ENCODE peak calls at places on chromosomes 4 and X, in eight cellular contexts. One of them, this sample, is unnamed.
A peak's percentile ranks its signal among the peaks of the same experiment; 100 is the strongest.

GRCh38 chrX:34849371-34849770 is 93.2 kb upstream of the FAM47B start:
- DNase-seq in suprapubic skin: no peak
- DNase-seq in endothelial cell of umbilical vein: no peak
- DNase-seq in stomach: no peak
- DNase-seq in spleen: no peak
- DNase-seq in prostate gland: no peak
- DNase-seq in GM12878: no peak
- DNase-seq in transverse colon: no peak
- DNase-seq in this sample: no peak

GRCh38 chr4:24210332-24210902 is 320.6 kb upstream of the PPARGC1A start:
- DNase-seq in transverse colon: peak; percentile 8
- DNase-seq in endothelial cell of umbilical vein: no peak
- DNase-seq in GM12878: no peak
- DNase-seq in suprapubic skin: peak; percentile 86
- DNase-seq in spleen: no peak
- DNase-seq in prostate gland: no peak
- DNase-seq in stomach: no peak
- DNase-seq in this sample: no peak

GRCh38 chrX:155262970-155263754 is 1.1 kb downstream of the RAB39B start:
- DNase-seq in endothelial cell of umbilical vein: no peak
- DNase-seq in prostate gland: no peak
- DNase-seq in stomach: no peak
- DNase-seq in suprapubic skin: no peak
- DNase-seq in GM12878: no peak
- DNase-seq in spleen: no peak
- DNase-seq in transverse colon: no peak
- DNase-seq in this sample: no peak

GRCh38 chr4:89305028-89305427 is 2.6 kb downstream of the GPRIN3 start:
- DNase-seq in stomach: no peak
- DNase-seq in GM12878: no peak
- DNase-seq in prostate gland: no peak
- DNase-seq in spleen: no peak
- DNase-seq in transverse colon: no peak
- DNase-seq in endothelial cell of umbilical vein: no peak
- DNase-seq in suprapubic skin: no peak
- DNase-seq in this sample: no peak

GRCh38 chr4:1171306-1172227 is 816 bp downstream of the SPON2 start:
- DNase-seq in prostate gland: no peak
- DNase-seq in GM12878: no peak
- DNase-seq in spleen: peak; percentile 88
- DNase-seq in suprapubic skin: peak; percentile 70
- DNase-seq in transverse colon: peak; percentile 50
- DNase-seq in endothelial cell of umbilical vein: no peak
- DNase-seq in stomach: no peak
- DNase-seq in this sample: no peak

GRCh38 chrX:46676399-46677351 is 82.2 kb downstream of the SLC9A7 start:
- DNase-seq in transverse colon: no peak
- DNase-seq in GM12878: no peak
- DNase-seq in endothelial cell of umbilical vein: no peak
- DNase-seq in suprapubic skin: no peak
- DNase-seq in spleen: no peak
- DNase-seq in stomach: no peak
- DNase-seq in prostate gland: no peak
- DNase-seq in this sample: no peak

GRCh38 chr4:153344131-153345010 is at the start of gene MND1:
- DNase-seq in prostate gland: peak; percentile 77
- DNase-seq in endothelial cell of umbilical vein: peak; percentile 77
- DNase-seq in transverse colon: peak; percentile 86
- DNase-seq in stomach: peak; percentile 79
- DNase-seq in suprapubic skin: peak; percentile 84
- DNase-seq in GM12878: no peak
- DNase-seq in spleen: peak; percentile 96
- DNase-seq in this sample: no peak

GRCh38 chr4:88104902-88105610 is 53.4 kb downstream of the ABCG2 start:
- DNase-seq in endothelial cell of umbilical vein: peak; percentile 87
- DNase-seq in transverse colon: no peak
- DNase-seq in GM12878: no peak
- DNase-seq in prostate gland: no peak
- DNase-seq in stomach: no peak
- DNase-seq in spleen: no peak
- DNase-seq in suprapubic skin: no peak
- DNase-seq in this sample: peak; percentile 43

GRCh38 chrX:10098235-10098819 is 58.4 kb upstream of the CLCN4 start:
- DNase-seq in spleen: no peak
- DNase-seq in endothelial cell of umbilical vein: peak; percentile 43
- DNase-seq in prostate gland: no peak
- DNase-seq in suprapubic skin: no peak
- DNase-seq in transverse colon: no peak
- DNase-seq in stomach: no peak
- DNase-seq in GM12878: peak; percentile 51
- DNase-seq in this sample: no peak

GRCh38 chr4:71550220-71551190 is 211.7 kb downstream of the SLC4A4 start:
- DNase-seq in spleen: no peak
- DNase-seq in GM12878: no peak
- DNase-seq in stomach: no peak
- DNase-seq in prostate gland: no peak
- DNase-seq in suprapubic skin: no peak
- DNase-seq in transverse colon: peak; percentile 13
- DNase-seq in endothelial cell of umbilical vein: no peak
- DNase-seq in this sample: no peak

GRCh38 chr4:12729384-12729783 is 754.8 kb downstream of the RAB28 start:
- DNase-seq in GM12878: no peak
- DNase-seq in prostate gland: no peak
- DNase-seq in transverse colon: no peak
- DNase-seq in spleen: no peak
- DNase-seq in endothelial cell of umbilical vein: peak; percentile 25
- DNase-seq in stomach: no peak
- DNase-seq in suprapubic skin: no peak
- DNase-seq in this sample: no peak

GRCh38 chr4:12723849-12724447 is 760.2 kb downstream of the RAB28 start:
- DNase-seq in spleen: no peak
- DNase-seq in suprapubic skin: no peak
- DNase-seq in transverse colon: no peak
- DNase-seq in endothelial cell of umbilical vein: no peak
- DNase-seq in GM12878: no peak
- DNase-seq in prostate gland: no peak
- DNase-seq in stomach: no peak
- DNase-seq in this sample: no peak

DNA sequence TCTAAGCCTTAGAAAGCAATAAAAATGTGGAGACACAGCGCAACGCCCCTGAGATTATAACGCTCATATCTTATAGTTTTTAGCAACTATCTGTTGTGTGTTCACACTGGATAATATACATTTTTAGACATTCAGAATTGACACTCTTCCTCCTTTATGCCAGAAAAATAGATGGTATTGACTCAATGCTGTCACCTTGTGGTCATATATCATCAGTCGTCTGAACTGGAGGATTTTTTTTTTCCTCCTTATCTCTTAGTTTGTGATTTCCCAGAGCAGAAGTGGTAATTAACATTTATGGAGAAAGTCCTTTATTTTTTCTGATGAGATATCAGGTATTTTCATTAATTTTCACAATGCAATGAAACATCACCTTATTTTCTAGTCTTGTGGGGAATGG is 759.6 kb downstream of the RAB28 start:
- DNase-seq in suprapubic skin: no peak
- DNase-seq in endothelial cell of umbilical vein: peak; percentile 15
- DNase-seq in stomach: no peak
- DNase-seq in prostate gland: no peak
- DNase-seq in transverse colon: no peak
- DNase-seq in GM12878: no peak
- DNase-seq in spleen: no peak
- DNase-seq in this sample: no peak
- TF ChIP-seq POLR2AphosphoS5 in suprapubic skin: no peak
- TF ChIP-seq POLR2AphosphoS5 in endothelial cell of umbilical vein: no peak
- TF ChIP-seq POLR2AphosphoS5 in stomach: no peak
- TF ChIP-seq POLR2AphosphoS5 in prostate gland: no peak
- TF ChIP-seq POLR2AphosphoS5 in transverse colon: no peak
- TF ChIP-seq POLR2AphosphoS5 in GM12878: no peak
- TF ChIP-seq POLR2AphosphoS5 in spleen: no peak
- TF ChIP-seq POLR2AphosphoS5 in this sample: no peak

GRCh38 chr4:184041156-184041555 is 136.0 kb downstream of the STOX2 start:
- DNase-seq in prostate gland: no peak
- DNase-seq in stomach: no peak
- DNase-seq in GM12878: no peak
- DNase-seq in suprapubic skin: no peak
- DNase-seq in endothelial cell of umbilical vein: no peak
- DNase-seq in spleen: no peak
- DNase-seq in transverse colon: no peak
- DNase-seq in this sample: no peak
- H3K27ac ChIP-seq in prostate gland: no peak overlapping the region
- H3K27ac ChIP-seq in stomach: no peak overlapping the region
- H3K27ac ChIP-seq in GM12878: no peak overlapping the region
- H3K27ac ChIP-seq in suprapubic skin: no peak overlapping the region
- H3K27ac ChIP-seq in endothelial cell of umbilical vein: no peak overlapping the region
- H3K27ac ChIP-seq in spleen: no peak overlapping the region
- H3K27ac ChIP-seq in transverse colon: no peak overlapping the region
- H3K27ac ChIP-seq in this sample: no peak overlapping the region

GRCh38 chr4:42411803-42412202 is 14.5 kb downstream of the SHISA3 start:
- DNase-seq in stomach: no peak
- DNase-seq in spleen: no peak
- DNase-seq in endothelial cell of umbilical vein: no peak
- DNase-seq in suprapubic skin: no peak
- DNase-seq in prostate gland: no peak
- DNase-seq in GM12878: no peak
- DNase-seq in transverse colon: no peak
- DNase-seq in this sample: no peak

GRCh38 chr4:42420120-42420519 is 22.8 kb downstream of the SHISA3 start:
- DNase-seq in stomach: no peak
- DNase-seq in suprapubic skin: no peak
- DNase-seq in GM12878: no peak
- DNase-seq in spleen: no peak
- DNase-seq in prostate gland: no peak
- DNase-seq in endothelial cell of umbilical vein: no peak
- DNase-seq in transverse colon: no peak
- DNase-seq in this sample: no peak

GRCh38 chr4:42417491-42417890 is 20.2 kb downstream of the SHISA3 start:
- DNase-seq in prostate gland: no peak
- DNase-seq in spleen: no peak
- DNase-seq in transverse colon: no peak
- DNase-seq in stomach: no peak
- DNase-seq in suprapubic skin: no peak
- DNase-seq in endothelial cell of umbilical vein: no peak
- DNase-seq in GM12878: no peak
- DNase-seq in this sample: no peak

GRCh38 chr4:42412251-42412650 is 15.0 kb downstream of the SHISA3 start:
- DNase-seq in transverse colon: no peak
- DNase-seq in GM12878: no peak
- DNase-seq in stomach: no peak
- DNase-seq in prostate gland: no peak
- DNase-seq in spleen: no peak
- DNase-seq in suprapubic skin: no peak
- DNase-seq in endothelial cell of umbilical vein: peak; percentile 89
- DNase-seq in this sample: no peak

DNA sequence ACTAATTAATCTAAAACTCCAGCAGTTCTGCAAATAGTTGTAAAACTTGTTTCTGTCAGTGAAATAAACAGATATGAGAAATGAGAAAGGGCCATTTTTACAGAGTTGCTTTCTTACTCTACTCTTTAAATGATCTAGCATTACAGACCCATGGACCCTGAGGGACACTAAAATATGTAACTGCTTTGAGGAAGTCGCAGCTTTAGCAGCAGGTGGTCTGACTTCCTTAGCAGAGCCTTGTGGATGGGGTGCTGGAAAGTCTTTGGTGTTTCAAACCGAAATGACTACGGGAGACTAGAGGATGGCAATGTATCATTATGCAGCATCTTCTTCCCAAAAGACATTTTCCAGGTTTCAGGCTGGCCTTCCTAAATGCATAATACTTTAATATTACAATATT is 18.7 kb downstream of the SHISA3 start:
- DNase-seq in spleen: no peak
- DNase-seq in transverse colon: no peak
- DNase-seq in endothelial cell of umbilical vein: no peak
- DNase-seq in GM12878: no peak
- DNase-seq in stomach: no peak
- DNase-seq in prostate gland: no peak
- DNase-seq in suprapubic skin: no peak
- DNase-seq in this sample: no peak
- TF ChIP-seq POLR2AphosphoS5 in spleen: no peak
- TF ChIP-seq POLR2AphosphoS5 in transverse colon: no peak
- TF ChIP-seq POLR2AphosphoS5 in endothelial cell of umbilical vein: no peak
- TF ChIP-seq POLR2AphosphoS5 in GM12878: no peak
- TF ChIP-seq POLR2AphosphoS5 in stomach: no peak
- TF ChIP-seq POLR2AphosphoS5 in prostate gland: no peak
- TF ChIP-seq POLR2AphosphoS5 in suprapubic skin: no peak
- TF ChIP-seq POLR2AphosphoS5 in this sample: no peak

DNA sequence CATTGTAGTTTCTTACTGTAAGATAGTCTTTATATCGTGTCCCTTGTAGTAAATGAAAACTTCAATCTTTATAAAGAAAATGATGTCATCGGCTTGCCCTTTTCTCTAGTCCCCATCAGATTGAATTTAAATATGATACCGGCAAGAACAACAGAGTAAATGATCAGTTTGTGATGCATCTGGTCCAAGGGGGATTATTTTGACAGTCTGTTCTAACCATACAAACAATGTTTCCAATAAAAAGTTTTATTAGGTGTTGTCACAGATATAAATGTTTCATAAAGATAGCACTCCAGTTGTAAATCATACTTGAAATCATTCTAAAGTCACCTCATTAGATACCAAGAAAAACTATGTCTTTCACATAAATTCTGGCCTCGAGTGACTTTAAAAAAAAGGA is 72.3 kb downstream of the SLC9A6 start:
- DNase-seq in endothelial cell of umbilical vein: no peak
- DNase-seq in GM12878: no peak
- DNase-seq in spleen: no peak
- DNase-seq in stomach: no peak
- DNase-seq in suprapubic skin: no peak
- DNase-seq in prostate gland: no peak
- DNase-seq in transverse colon: no peak
- DNase-seq in this sample: no peak
- H3K27ac ChIP-seq in endothelial cell of umbilical vein: no peak overlapping the region
- H3K27ac ChIP-seq in GM12878: no peak overlapping the region
- H3K27ac ChIP-seq in spleen: no peak overlapping the region
- H3K27ac ChIP-seq in stomach: no peak overlapping the region
- H3K27ac ChIP-seq in suprapubic skin: no peak overlapping the region
- H3K27ac ChIP-seq in prostate gland: no peak overlapping the region
- H3K27ac ChIP-seq in transverse colon: peak overlapping the region; percentile 25
- H3K27ac ChIP-seq in this sample: no peak overlapping the region

This sample was measured in Panc1.